ENCODE peak calls at places on chromosomes 6 and 20, in four cellular contexts. Z, E, M and Q are unnamed samples.

GRCh38 chr6:150667977-150668716 is 68.5 kb downstream of the PLEKHG1 start:
- DNase-seq in M (no peak), Z (peak; percentile 86), E (no peak), Q (peak; percentile 29)

GRCh38 chr20:34015401-34016335 is 22.0 kb downstream of the RALY start:
- DNase-seq in M (no peak), Z (no peak), E (no peak), Q (no peak)

GRCh38 chr6:12656841-12657435 is 59.6 kb upstream of the PHACTR1 start:
- DNase-seq in M (no peak), E (no peak), Z (no peak), Q (no peak)

GRCh38 chr6:20706293-20707165 is 172.3 kb downstream of the CDKAL1 start:
- DNase-seq in Z (no peak), E (no peak), M (no peak), Q (peak; percentile 33)

GRCh38 chr6:33894438-33894837 is 90.6 kb upstream of the MLN start:
- DNase-seq in M (no peak), E (no peak), Z (no peak), Q (no peak)

GRCh38 chr20:61895686-61896057 is 170.0 kb downstream of the TAF4 start:
- DNase-seq in M (no peak), E (no peak), Z (no peak), Q (no peak)

GRCh38 chr6:41073968-41074691 is 1.4 kb downstream of the NFYA start:
- DNase-seq in Z (no peak), E (no peak), M (no peak), Q (no peak)

GRCh38 chr20:34776177-34776576 is 49.3 kb downstream of the NCOA6 start:
- DNase-seq in M (no peak), E (no peak), Z (no peak), Q (no peak)

GRCh38 chr6:90297124-90297865 is 652 bp upstream of the BACH2 start:
- DNase-seq in Z (no peak), M (peak; percentile 20), E (no peak), Q (no peak)

GRCh38 chr6:152309006-152309405 is 328.2 kb downstream of the SYNE1 start:
- DNase-seq in Z (no peak), E (no peak), M (no peak), Q (no peak)

GRCh38 chr6:5958948-5959347 is 47.8 kb downstream of the NRN1 start:
- DNase-seq in M (no peak), E (no peak), Z (no peak), Q (no peak)

GRCh38 chr6:37492236-37493046 is 7.3 kb downstream of the CCDC167 start:
- DNase-seq in M (no peak), Z (no peak), E (no peak), Q (no peak)

GRCh38 chr6:157070403-157071107 is 252.8 kb downstream of the TMEM242 start:
- DNase-seq in E (no peak), M (no peak), Z (no peak), Q (no peak)

GRCh38 chr6:45445749-45446454 is 68.2 kb upstream of the SUPT3H start:
- DNase-seq in Z (peak; percentile 98), E (no peak), M (peak; percentile 1), Q (peak; percentile 93)

GRCh38 chr6:152746172-152746553 is 4.4 kb upstream of the VIP start:
- DNase-seq in E (no peak), Z (peak; percentile 69), M (no peak), Q (peak; percentile 7)

GRCh38 chr6:37130704-37131103 is 39.2 kb upstream of the PIM1 start:
- DNase-seq in Z (peak; percentile 68), M (no peak), E (no peak), Q (peak; percentile 72)

GRCh38 chr6:136362421-136363090 is 72.9 kb upstream of the BCLAF1 start:
- DNase-seq in M (no peak), E (no peak), Z (no peak), Q (no peak)

GRCh38 chr6:114216789-114217467 is 125.9 kb downstream of the HS3ST5 start:
- DNase-seq in E (no peak), Z (no peak), M (no peak), Q (no peak)

GRCh38 chr6:49406241-49406970 is 56.6 kb downstream of the MMUT start:
- DNase-seq in M (no peak), Z (no peak), E (no peak), Q (no peak)

GRCh38 chr20:42082611-42083010 is 464.4 kb upstream of the CHD6 start:
- DNase-seq in E (no peak), M (peak; percentile 81), Z (no peak), Q (no peak)

GRCh38 chr20:35978041-35978513 is 9.7 kb downstream of the CNBD2 start:
- DNase-seq in M (no peak), Z (no peak), E (no peak), Q (no peak)

GRCh38 chr6:83384751-83385150 is 46.1 kb downstream of the ME1 start:
- DNase-seq in Z (no peak), E (no peak), M (no peak), Q (no peak)

GRCh38 chr6:151452750-151453427 is 963 bp upstream of the RMND1 start:
- DNase-seq in Z (no peak), E (no peak), M (peak; percentile 23), Q (no peak)

DNA sequence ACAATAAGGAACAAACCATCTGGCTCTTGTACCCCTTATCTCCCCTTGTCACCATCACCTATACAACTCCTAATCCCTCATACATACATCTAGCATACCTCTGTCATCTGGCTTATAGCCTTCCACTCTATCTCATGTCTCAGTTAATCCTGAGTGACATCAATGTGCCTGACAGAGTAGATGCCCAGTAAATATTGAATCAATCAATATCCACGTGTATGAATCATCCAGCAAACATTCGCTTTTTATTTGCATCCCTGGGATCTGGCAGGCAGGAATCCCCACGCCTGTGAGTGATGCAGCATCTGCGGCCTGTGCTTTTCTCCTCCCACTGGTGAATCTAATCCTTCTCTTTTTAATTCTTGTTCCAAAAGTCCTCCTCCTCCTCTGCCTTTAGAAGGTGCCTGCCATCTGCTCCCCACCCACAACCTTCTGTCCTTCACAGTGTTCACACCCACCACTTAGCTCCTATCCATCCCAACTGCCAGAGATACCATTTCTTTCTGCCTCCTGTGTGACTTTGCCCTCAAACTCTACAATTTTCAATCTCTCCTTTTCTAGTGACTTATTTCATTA is 37.6 kb downstream of the ZNF391 start:
- DNase-seq in M (no peak), Z (no peak), E (no peak), Q (no peak)
- TF ChIP-seq PBX3 in M (no peak), Z (no peak), E (no peak), Q (no peak)

DNA sequence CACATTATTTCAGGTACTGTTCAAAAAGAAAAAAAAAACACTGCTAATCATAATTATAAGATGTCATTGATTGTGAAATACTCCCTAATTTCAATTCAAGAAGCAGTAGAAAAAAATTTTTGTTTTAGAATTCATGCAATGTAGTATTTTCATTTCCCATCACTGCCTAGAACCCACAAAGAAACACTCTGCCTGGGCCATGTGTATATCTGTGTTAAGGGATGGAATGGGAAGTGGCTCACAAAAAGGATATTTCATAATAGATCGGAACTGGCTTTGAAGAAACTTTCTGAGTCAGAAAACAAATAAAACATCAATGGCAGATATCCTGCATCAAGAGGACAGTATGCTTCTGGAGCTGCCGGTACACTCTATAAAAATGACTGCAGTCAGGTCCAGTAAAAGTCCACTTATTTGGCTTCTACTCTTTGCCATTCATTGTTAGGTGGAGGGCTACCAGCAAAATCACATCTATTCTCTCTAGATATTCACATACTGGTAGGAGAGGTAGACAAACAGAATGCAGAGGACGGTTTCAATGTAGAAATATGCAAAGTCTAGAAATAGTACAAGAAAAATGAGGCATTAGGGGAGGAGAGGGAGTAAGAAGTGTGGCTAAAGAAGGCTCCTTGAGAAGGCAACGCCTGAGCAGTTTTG is 135.0 kb upstream of the TNFAIP3 start:
- DNase-seq in Z (peak; percentile 99), E (no peak), M (no peak), Q (peak; percentile 33)
- TF ChIP-seq PBX3 in Z (no peak), E (no peak), M (no peak), Q (no peak)

GRCh38 chr6:170291271-170292110 is 613 bp upstream of the DLL1 start:
- DNase-seq in M (peak; percentile 59), E (no peak), Z (no peak), Q (no peak)
- TF ChIP-seq PBX3 in M (no peak), E (no peak), Z (no peak), Q (no peak)

GRCh38 chr20:1474325-1474724 is 7.7 kb upstream of the NSFL1C start:
- DNase-seq in Z (no peak), E (no peak), M (no peak), Q (no peak)

GRCh38 chr20:1474817-1475603 is 8.4 kb upstream of the NSFL1C start:
- DNase-seq in Z (no peak), E (no peak), M (no peak), Q (peak; percentile 38)

GRCh38 chr20:1473821-1474220 is 7.2 kb upstream of the NSFL1C start:
- DNase-seq in M (no peak), E (no peak), Z (no peak), Q (no peak)

GRCh38 chr20:1472556-1473243 is 6.1 kb upstream of the NSFL1C start:
- DNase-seq in Z (no peak), E (no peak), M (no peak), Q (no peak)

GRCh38 chr20:1473244-1473635 is 6.6 kb upstream of the NSFL1C start:
- DNase-seq in Z (no peak), E (no peak), M (no peak), Q (no peak)
- TF ChIP-seq PBX3 in Z (no peak), E (no peak), M (no peak), Q (no peak)